ENCODE peak calls at places on chromosomes 5 and 9, in four cellular contexts. One of them, this sample, is unnamed. For H3K9me3, the result is how much of the 10 kb centered on the place peaks cover.

GRCh38 chr5:59206132-59206581 is 623.3 kb downstream of the RAB3C start:
- DNase-seq in GM23248: peak
- DNase-seq in endothelial cell of umbilical vein: peak
- DNase-seq in CD8-positive, alpha-beta memory T cell: no peak
- DNase-seq in this sample: no peak

GRCh38 chr5:82735160-82735789 is 341.9 kb downstream of the TMEM167A start:
- DNase-seq in CD8-positive, alpha-beta memory T cell: no peak
- DNase-seq in GM23248: no peak
- DNase-seq in endothelial cell of umbilical vein: peak
- DNase-seq in this sample: no peak

GRCh38 chr5:108146222-108146621 is 235.7 kb downstream of the FBXL17 start:
- DNase-seq in endothelial cell of umbilical vein: no peak
- DNase-seq in GM23248: no peak
- DNase-seq in CD8-positive, alpha-beta memory T cell: no peak
- DNase-seq in this sample: no peak

GRCh38 chr5:131096774-131097695 is 68.0 kb downstream of the HINT1 start:
- DNase-seq in GM23248: no peak
- DNase-seq in endothelial cell of umbilical vein: no peak
- DNase-seq in CD8-positive, alpha-beta memory T cell: no peak
- DNase-seq in this sample: no peak

GRCh38 chr9:131776473-131776872 is 36.6 kb upstream of the RAPGEF1 start:
- DNase-seq in CD8-positive, alpha-beta memory T cell: no peak
- DNase-seq in GM23248: peak
- DNase-seq in endothelial cell of umbilical vein: peak
- DNase-seq in this sample: no peak

GRCh38 chr5:107968465-107968864 is 297.7 kb upstream of the EFNA5 start:
- DNase-seq in GM23248: peak
- DNase-seq in CD8-positive, alpha-beta memory T cell: no peak
- DNase-seq in endothelial cell of umbilical vein: no peak
- DNase-seq in this sample: no peak

GRCh38 chr9:77892171-77892570 is 139.4 kb downstream of the GNAQ start:
- DNase-seq in CD8-positive, alpha-beta memory T cell: no peak
- DNase-seq in endothelial cell of umbilical vein: no peak
- DNase-seq in GM23248: no peak
- DNase-seq in this sample: no peak

GRCh38 chr9:86594724-86595123 is 240.5 kb upstream of the TUT7 start:
- DNase-seq in GM23248: no peak
- DNase-seq in endothelial cell of umbilical vein: no peak
- DNase-seq in CD8-positive, alpha-beta memory T cell: no peak
- DNase-seq in this sample: no peak

GRCh38 chr5:157197088-157197487 is 16.4 kb downstream of the ITK start:
- DNase-seq in endothelial cell of umbilical vein: no peak
- DNase-seq in GM23248: no peak
- DNase-seq in CD8-positive, alpha-beta memory T cell: peak
- DNase-seq in this sample: no peak

GRCh38 chr9:131530546-131530929 is 525 bp downstream of the UCK1 start:
- DNase-seq in CD8-positive, alpha-beta memory T cell: no peak
- DNase-seq in GM23248: peak
- DNase-seq in endothelial cell of umbilical vein: peak
- DNase-seq in this sample: no peak

GRCh38 chr9:91572044-91572443 is 148.4 kb upstream of the NFIL3 start:
- DNase-seq in CD8-positive, alpha-beta memory T cell: no peak
- DNase-seq in GM23248: no peak
- DNase-seq in endothelial cell of umbilical vein: no peak
- DNase-seq in this sample: no peak

GRCh38 chr9:112487008-112487798 is 576 bp downstream of the KIAA1958 start:
- DNase-seq in GM23248: peak
- DNase-seq in endothelial cell of umbilical vein: peak
- DNase-seq in CD8-positive, alpha-beta memory T cell: peak
- DNase-seq in this sample: peak

GRCh38 chr5:96517294-96517693 is 84.2 kb upstream of the PCSK1 start:
- DNase-seq in endothelial cell of umbilical vein: peak
- DNase-seq in GM23248: peak
- DNase-seq in CD8-positive, alpha-beta memory T cell: no peak
- DNase-seq in this sample: no peak

GRCh38 chr9:128114326-128115186 is 13.0 kb downstream of the PTGES2 start:
- DNase-seq in endothelial cell of umbilical vein: no peak
- DNase-seq in GM23248: no peak
- DNase-seq in CD8-positive, alpha-beta memory T cell: peak
- DNase-seq in this sample: peak

GRCh38 chr5:178326054-178326715 is 93.6 kb upstream of the PHYKPL start:
- DNase-seq in endothelial cell of umbilical vein: no peak
- DNase-seq in CD8-positive, alpha-beta memory T cell: no peak
- DNase-seq in GM23248: no peak
- DNase-seq in this sample: no peak

GRCh38 chr9:36319806-36320205 is 61.6 kb upstream of the GNE start:
- DNase-seq in endothelial cell of umbilical vein: no peak
- DNase-seq in GM23248: peak
- DNase-seq in CD8-positive, alpha-beta memory T cell: no peak
- DNase-seq in this sample: peak

GRCh38 chr9:127970401-127971313 is 10.1 kb downstream of the EEIG1 start:
- DNase-seq in GM23248: no peak
- DNase-seq in endothelial cell of umbilical vein: no peak
- DNase-seq in CD8-positive, alpha-beta memory T cell: peak
- DNase-seq in this sample: no peak

GRCh38 chr9:124007468-124008306 is 3.9 kb upstream of the LHX2 start:
- DNase-seq in endothelial cell of umbilical vein: no peak
- DNase-seq in GM23248: no peak
- DNase-seq in CD8-positive, alpha-beta memory T cell: no peak
- DNase-seq in this sample: peak

GRCh38 chr9:91221332-91221731 is 140.4 kb downstream of the AUH start:
- DNase-seq in GM23248: no peak
- DNase-seq in endothelial cell of umbilical vein: no peak
- DNase-seq in CD8-positive, alpha-beta memory T cell: no peak
- DNase-seq in this sample: no peak

GRCh38 chr5:176784218-176785165 is 25.9 kb upstream of the UNC5A start:
- DNase-seq in CD8-positive, alpha-beta memory T cell: peak
- DNase-seq in GM23248: peak
- DNase-seq in endothelial cell of umbilical vein: peak
- DNase-seq in this sample: peak

GRCh38 chr5:173720341-173721258 is 104.2 kb upstream of the BOD1 start:
- DNase-seq in endothelial cell of umbilical vein: no peak
- DNase-seq in CD8-positive, alpha-beta memory T cell: no peak
- DNase-seq in GM23248: no peak
- DNase-seq in this sample: no peak

GRCh38 chr5:68554566-68555279 is 339.2 kb downstream of the PIK3R1 start:
- DNase-seq in CD8-positive, alpha-beta memory T cell: no peak
- DNase-seq in GM23248: peak
- DNase-seq in endothelial cell of umbilical vein: no peak
- DNase-seq in this sample: peak

GRCh38 chr5:59416441-59416840 is 477.1 kb downstream of the PDE4D start:
- DNase-seq in CD8-positive, alpha-beta memory T cell: no peak
- DNase-seq in GM23248: peak
- DNase-seq in endothelial cell of umbilical vein: no peak
- DNase-seq in this sample: no peak

GRCh38 chr5:117262607-117263131 is 688.0 kb upstream of the SEMA6A start:
- DNase-seq in endothelial cell of umbilical vein: no peak
- DNase-seq in GM23248: no peak
- DNase-seq in CD8-positive, alpha-beta memory T cell: no peak
- DNase-seq in this sample: no peak

GRCh38 chr5:8615142-8615858 is 746.4 kb downstream of the MTRR start:
- DNase-seq in endothelial cell of umbilical vein: no peak
- DNase-seq in GM23248: no peak
- DNase-seq in CD8-positive, alpha-beta memory T cell: no peak
- DNase-seq in this sample: no peak

GRCh38 chr5:101943784-101944183 is 352.3 kb downstream of the SLCO4C1 start:
- DNase-seq in CD8-positive, alpha-beta memory T cell: no peak
- DNase-seq in GM23248: no peak
- DNase-seq in endothelial cell of umbilical vein: peak
- DNase-seq in this sample: no peak

GRCh38 chr9:29322240-29322639 is 1749.0 kb upstream of the C9orf72 start:
- DNase-seq in GM23248: no peak
- DNase-seq in CD8-positive, alpha-beta memory T cell: no peak
- DNase-seq in endothelial cell of umbilical vein: no peak
- DNase-seq in this sample: no peak

GRCh38 chr5:170570492-170570891 is 66.7 kb downstream of the KCNIP1 start:
- DNase-seq in endothelial cell of umbilical vein: no peak
- DNase-seq in GM23248: no peak
- DNase-seq in CD8-positive, alpha-beta memory T cell: no peak
- DNase-seq in this sample: no peak

GRCh38 chr5:34977934-34978616 is 48.7 kb downstream of the DNAJC21 start:
- DNase-seq in endothelial cell of umbilical vein: no peak
- DNase-seq in CD8-positive, alpha-beta memory T cell: no peak
- DNase-seq in GM23248: no peak
- DNase-seq in this sample: no peak

GRCh38 chr5:98954392-98955028 is 25.7 kb upstream of the CHD1 start:
- DNase-seq in GM23248: no peak
- DNase-seq in CD8-positive, alpha-beta memory T cell: no peak
- DNase-seq in endothelial cell of umbilical vein: no peak
- DNase-seq in this sample: no peak
- H3K9me3 ChIP-seq in GM23248: under half
- H3K9me3 ChIP-seq in CD8-positive, alpha-beta memory T cell: under half
- H3K9me3 ChIP-seq in endothelial cell of umbilical vein: under half
- H3K9me3 ChIP-seq in this sample: under half

DNA sequence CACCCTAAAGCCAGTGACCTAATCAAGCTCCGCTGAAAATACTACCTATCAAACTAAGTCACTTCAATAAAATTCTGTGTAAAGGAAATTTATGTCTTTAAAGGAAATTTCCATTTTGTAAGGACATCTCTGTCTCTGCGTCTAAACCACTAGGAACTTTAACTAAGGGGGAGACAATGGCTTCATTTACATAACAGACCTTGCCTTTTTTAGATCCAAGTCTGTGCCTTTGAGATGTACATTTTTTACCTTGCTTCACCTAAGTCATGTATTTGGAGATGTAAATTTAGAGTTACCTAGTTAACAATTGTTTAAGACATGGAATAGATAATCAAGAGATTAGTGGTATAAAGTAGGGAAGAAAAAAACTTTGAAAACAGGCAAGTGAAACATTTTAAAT is 10.2 kb upstream of the GLT6D1 start:
- DNase-seq in CD8-positive, alpha-beta memory T cell: no peak
- DNase-seq in endothelial cell of umbilical vein: no peak
- DNase-seq in GM23248: no peak
- DNase-seq in this sample: no peak
- H3K9me3 ChIP-seq in CD8-positive, alpha-beta memory T cell: under half
- H3K9me3 ChIP-seq in endothelial cell of umbilical vein: under half
- H3K9me3 ChIP-seq in GM23248: under half
- H3K9me3 ChIP-seq in this sample: under half

DNA sequence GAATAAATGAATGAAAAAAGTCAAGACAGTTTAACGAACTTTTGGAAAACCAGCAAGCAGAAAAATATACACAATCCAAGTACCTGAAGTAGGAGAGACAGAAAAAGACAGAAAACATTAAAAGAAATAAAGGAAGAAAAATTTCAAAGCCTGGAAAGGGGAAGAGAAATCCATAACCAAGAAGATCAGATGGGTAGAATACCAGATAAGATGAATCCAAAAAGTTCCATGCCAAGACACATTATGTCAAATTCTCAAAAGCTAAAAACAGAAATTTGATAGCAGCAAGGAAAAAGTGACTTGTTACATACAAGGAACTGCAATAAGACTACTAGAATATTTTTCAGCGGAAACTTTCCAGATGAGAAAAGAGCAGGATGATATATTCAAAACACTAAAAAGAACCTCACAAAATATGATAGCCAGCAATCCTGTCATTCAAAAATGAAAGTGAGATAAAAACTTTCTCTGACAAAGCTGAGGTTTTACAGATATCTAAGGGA is 7.6 kb upstream of the ZNF300 start:
- DNase-seq in CD8-positive, alpha-beta memory T cell: no peak
- DNase-seq in GM23248: no peak
- DNase-seq in endothelial cell of umbilical vein: no peak
- DNase-seq in this sample: no peak
- H3K9me3 ChIP-seq in CD8-positive, alpha-beta memory T cell: under half
- H3K9me3 ChIP-seq in GM23248: under half
- H3K9me3 ChIP-seq in endothelial cell of umbilical vein: under half
- H3K9me3 ChIP-seq in this sample: under half

GRCh38 chr9:137355445-137356365 is 53.6 kb upstream of the NRARP start:
- DNase-seq in GM23248: no peak
- DNase-seq in CD8-positive, alpha-beta memory T cell: no peak
- DNase-seq in endothelial cell of umbilical vein: no peak
- DNase-seq in this sample: no peak
- H3K9me3 ChIP-seq in GM23248: under half
- H3K9me3 ChIP-seq in CD8-positive, alpha-beta memory T cell: under half
- H3K9me3 ChIP-seq in endothelial cell of umbilical vein: under half
- H3K9me3 ChIP-seq in this sample: under half

GRCh38 chr9:85172001-85172978 is 502.8 kb downstream of the NTRK2 start:
- DNase-seq in endothelial cell of umbilical vein: no peak
- DNase-seq in CD8-positive, alpha-beta memory T cell: no peak
- DNase-seq in GM23248: peak
- DNase-seq in this sample: no peak

GRCh38 chr9:85162822-85163221 is 493.3 kb downstream of the NTRK2 start:
- DNase-seq in GM23248: no peak
- DNase-seq in CD8-positive, alpha-beta memory T cell: no peak
- DNase-seq in endothelial cell of umbilical vein: no peak
- DNase-seq in this sample: no peak

GRCh38 chr9:85171163-85171562 is 501.6 kb downstream of the NTRK2 start:
- DNase-seq in CD8-positive, alpha-beta memory T cell: no peak
- DNase-seq in endothelial cell of umbilical vein: no peak
- DNase-seq in GM23248: no peak
- DNase-seq in this sample: no peak

GRCh38 chr9:85163415-85163814 is 493.9 kb downstream of the NTRK2 start:
- DNase-seq in CD8-positive, alpha-beta memory T cell: no peak
- DNase-seq in GM23248: peak
- DNase-seq in endothelial cell of umbilical vein: no peak
- DNase-seq in this sample: no peak

GRCh38 chr9:85166808-85167545 is 497.4 kb downstream of the NTRK2 start:
- DNase-seq in GM23248: no peak
- DNase-seq in endothelial cell of umbilical vein: no peak
- DNase-seq in CD8-positive, alpha-beta memory T cell: no peak
- DNase-seq in this sample: no peak
- H3K9me3 ChIP-seq in GM23248: under half
- H3K9me3 ChIP-seq in endothelial cell of umbilical vein: under half
- H3K9me3 ChIP-seq in CD8-positive, alpha-beta memory T cell: under half
- H3K9me3 ChIP-seq in this sample: under half

GRCh38 chr9:138105123-138105415 is 227.5 kb downstream of the CACNA1B start:
- DNase-seq in endothelial cell of umbilical vein: no peak
- DNase-seq in CD8-positive, alpha-beta memory T cell: no peak
- DNase-seq in GM23248: no peak
- DNase-seq in this sample: no peak
- H3K9me3 ChIP-seq in endothelial cell of umbilical vein: under half
- H3K9me3 ChIP-seq in CD8-positive, alpha-beta memory T cell: under half
- H3K9me3 ChIP-seq in GM23248: under half
- H3K9me3 ChIP-seq in this sample: under half

GRCh38 chr5:2373631-2374030 is 377.8 kb downstream of the IRX2 start:
- DNase-seq in endothelial cell of umbilical vein: no peak
- DNase-seq in CD8-positive, alpha-beta memory T cell: no peak
- DNase-seq in GM23248: no peak
- DNase-seq in this sample: no peak
- H3K9me3 ChIP-seq in endothelial cell of umbilical vein: under half
- H3K9me3 ChIP-seq in CD8-positive, alpha-beta memory T cell: under half
- H3K9me3 ChIP-seq in GM23248: under half
- H3K9me3 ChIP-seq in this sample: under half

DNA sequence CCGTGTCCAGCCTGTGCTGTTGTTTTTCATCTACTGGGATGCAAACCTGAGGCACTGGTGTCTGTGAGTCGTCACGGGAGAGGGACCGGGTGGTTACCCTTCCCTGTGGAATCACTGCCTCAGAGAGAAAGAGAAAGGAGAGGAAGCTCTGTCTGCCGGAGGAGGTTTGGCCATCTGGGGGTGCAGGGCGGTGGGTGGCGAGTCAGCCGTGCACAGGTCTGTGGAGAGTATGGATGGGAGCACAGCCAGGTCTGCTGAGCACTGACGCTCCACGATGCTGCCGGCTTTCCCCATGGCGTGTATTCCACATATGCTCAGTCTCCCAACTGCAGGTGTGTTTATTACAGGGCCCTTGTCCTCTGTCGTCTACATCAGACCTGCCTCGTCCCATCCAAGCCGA is 395.2 kb upstream of the IRX4 start:
- DNase-seq in endothelial cell of umbilical vein: no peak
- DNase-seq in CD8-positive, alpha-beta memory T cell: no peak
- DNase-seq in GM23248: no peak
- DNase-seq in this sample: no peak
- H3K9me3 ChIP-seq in endothelial cell of umbilical vein: under half
- H3K9me3 ChIP-seq in CD8-positive, alpha-beta memory T cell: under half
- H3K9me3 ChIP-seq in GM23248: under half
- H3K9me3 ChIP-seq in this sample: under half